ENCODE peak calls at places on chromosome 18, in six cellular contexts. One of them, this sample, is unnamed.

GRCh38 chr18:47594621-47595086 is 335.8 kb downstream of the SMAD2 start:
- DNase-seq in stimulated activated CD4-positive, alpha-beta T cell treated with anti-CD3 and anti-CD28 coated beads, Interleukin-1b, Interleukin-23, amount 100 ng/mL, for 24 hours: no peak
- DNase-seq in choroid plexus epithelial cell: no peak
- DNase-seq in psoas muscle: no peak
- DNase-seq in upper lobe of right lung: no peak
- DNase-seq in NCI-H1417: peak
- DNase-seq in this sample: no peak

GRCh38 chr18:56030060-56030459 is 442.1 kb upstream of the TCF4 start:
- DNase-seq in stimulated activated CD4-positive, alpha-beta T cell treated with anti-CD3 and anti-CD28 coated beads, Interleukin-1b, Interleukin-23, amount 100 ng/mL, for 24 hours: no peak
- DNase-seq in choroid plexus epithelial cell: no peak
- DNase-seq in psoas muscle: no peak
- DNase-seq in upper lobe of right lung: no peak
- DNase-seq in NCI-H1417: no peak
- DNase-seq in this sample: no peak

GRCh38 chr18:77597726-77598125 is 348.1 kb downstream of the GALR1 start:
- DNase-seq in stimulated activated CD4-positive, alpha-beta T cell treated with anti-CD3 and anti-CD28 coated beads, Interleukin-1b, Interleukin-23, amount 100 ng/mL, for 24 hours: no peak
- DNase-seq in choroid plexus epithelial cell: peak
- DNase-seq in psoas muscle: no peak
- DNase-seq in upper lobe of right lung: no peak
- DNase-seq in NCI-H1417: no peak
- DNase-seq in this sample: no peak

GRCh38 chr18:28153485-28154065 is 23.4 kb downstream of the CDH2 start:
- DNase-seq in stimulated activated CD4-positive, alpha-beta T cell treated with anti-CD3 and anti-CD28 coated beads, Interleukin-1b, Interleukin-23, amount 100 ng/mL, for 24 hours: no peak
- DNase-seq in choroid plexus epithelial cell: no peak
- DNase-seq in psoas muscle: no peak
- DNase-seq in upper lobe of right lung: no peak
- DNase-seq in NCI-H1417: no peak
- DNase-seq in this sample: no peak

GRCh38 chr18:40810371-40810770 is 1144.7 kb upstream of the PIK3C3 start:
- DNase-seq in stimulated activated CD4-positive, alpha-beta T cell treated with anti-CD3 and anti-CD28 coated beads, Interleukin-1b, Interleukin-23, amount 100 ng/mL, for 24 hours: no peak
- DNase-seq in choroid plexus epithelial cell: peak
- DNase-seq in psoas muscle: no peak
- DNase-seq in upper lobe of right lung: no peak
- DNase-seq in NCI-H1417: no peak
- DNase-seq in this sample: no peak

GRCh38 chr18:68893396-68893795 is 95.5 kb downstream of the CCDC102B start:
- DNase-seq in stimulated activated CD4-positive, alpha-beta T cell treated with anti-CD3 and anti-CD28 coated beads, Interleukin-1b, Interleukin-23, amount 100 ng/mL, for 24 hours: no peak
- DNase-seq in choroid plexus epithelial cell: no peak
- DNase-seq in psoas muscle: no peak
- DNase-seq in upper lobe of right lung: no peak
- DNase-seq in NCI-H1417: no peak
- DNase-seq in this sample: no peak

GRCh38 chr18:48889115-48889941 is 61.4 kb downstream of the SMAD7 start:
- DNase-seq in stimulated activated CD4-positive, alpha-beta T cell treated with anti-CD3 and anti-CD28 coated beads, Interleukin-1b, Interleukin-23, amount 100 ng/mL, for 24 hours: no peak
- DNase-seq in choroid plexus epithelial cell: peak
- DNase-seq in psoas muscle: peak
- DNase-seq in upper lobe of right lung: peak
- DNase-seq in NCI-H1417: no peak
- DNase-seq in this sample: peak

GRCh38 chr18:51006061-51006818 is 23.8 kb upstream of the SMAD4 start:
- DNase-seq in stimulated activated CD4-positive, alpha-beta T cell treated with anti-CD3 and anti-CD28 coated beads, Interleukin-1b, Interleukin-23, amount 100 ng/mL, for 24 hours: no peak
- DNase-seq in choroid plexus epithelial cell: no peak
- DNase-seq in psoas muscle: no peak
- DNase-seq in upper lobe of right lung: no peak
- DNase-seq in NCI-H1417: no peak
- DNase-seq in this sample: no peak

GRCh38 chr18:36457683-36458082 is 160.2 kb downstream of the FHOD3 start:
- DNase-seq in stimulated activated CD4-positive, alpha-beta T cell treated with anti-CD3 and anti-CD28 coated beads, Interleukin-1b, Interleukin-23, amount 100 ng/mL, for 24 hours: no peak
- DNase-seq in choroid plexus epithelial cell: no peak
- DNase-seq in psoas muscle: no peak
- DNase-seq in upper lobe of right lung: no peak
- DNase-seq in NCI-H1417: no peak
- DNase-seq in this sample: no peak

GRCh38 chr18:79643049-79643765 is 36.4 kb upstream of the CTDP1 start:
- DNase-seq in stimulated activated CD4-positive, alpha-beta T cell treated with anti-CD3 and anti-CD28 coated beads, Interleukin-1b, Interleukin-23, amount 100 ng/mL, for 24 hours: no peak
- DNase-seq in choroid plexus epithelial cell: no peak
- DNase-seq in psoas muscle: no peak
- DNase-seq in upper lobe of right lung: peak
- DNase-seq in NCI-H1417: no peak
- DNase-seq in this sample: no peak

GRCh38 chr18:67266591-67267237 is 249.8 kb downstream of the DSEL start:
- DNase-seq in stimulated activated CD4-positive, alpha-beta T cell treated with anti-CD3 and anti-CD28 coated beads, Interleukin-1b, Interleukin-23, amount 100 ng/mL, for 24 hours: no peak
- DNase-seq in choroid plexus epithelial cell: peak
- DNase-seq in psoas muscle: no peak
- DNase-seq in upper lobe of right lung: no peak
- DNase-seq in NCI-H1417: no peak
- DNase-seq in this sample: no peak

GRCh38 chr18:26440644-26441043 is 107.7 kb downstream of the KCTD1 start:
- DNase-seq in stimulated activated CD4-positive, alpha-beta T cell treated with anti-CD3 and anti-CD28 coated beads, Interleukin-1b, Interleukin-23, amount 100 ng/mL, for 24 hours: no peak
- DNase-seq in choroid plexus epithelial cell: no peak
- DNase-seq in psoas muscle: no peak
- DNase-seq in upper lobe of right lung: no peak
- DNase-seq in NCI-H1417: no peak
- DNase-seq in this sample: no peak

GRCh38 chr18:40867452-40867851 is 1087.6 kb upstream of the PIK3C3 start:
- DNase-seq in stimulated activated CD4-positive, alpha-beta T cell treated with anti-CD3 and anti-CD28 coated beads, Interleukin-1b, Interleukin-23, amount 100 ng/mL, for 24 hours: no peak
- DNase-seq in choroid plexus epithelial cell: peak
- DNase-seq in psoas muscle: no peak
- DNase-seq in upper lobe of right lung: no peak
- DNase-seq in NCI-H1417: no peak
- DNase-seq in this sample: no peak

GRCh38 chr18:63439334-63439733 is 17.1 kb upstream of the VPS4B start:
- DNase-seq in stimulated activated CD4-positive, alpha-beta T cell treated with anti-CD3 and anti-CD28 coated beads, Interleukin-1b, Interleukin-23, amount 100 ng/mL, for 24 hours: peak
- DNase-seq in choroid plexus epithelial cell: peak
- DNase-seq in psoas muscle: no peak
- DNase-seq in upper lobe of right lung: no peak
- DNase-seq in NCI-H1417: peak
- DNase-seq in this sample: peak